ENCODE peak calls at places on chromosomes 16 and 17, in four cellular contexts. I, W, O and U are unnamed samples. For H3K4me1, the result is how much of the 10 kb centered on the place peaks cover.

GRCh38 chr17:622356-622755 is 92.3 kb downstream of the VPS53 start:
- DNase-seq in I (no peak), W (peak), O (no peak), U (peak)

GRCh38 chr17:37158290-37158689 is 209.5 kb downstream of the AATF start:
- DNase-seq in I (no peak), W (no peak), O (no peak), U (no peak)

GRCh38 chr17:39235555-39236221 is 9.9 kb upstream of the STAC2 start:
- DNase-seq in I (peak), W (peak), O (peak), U (peak)

GRCh38 chr17:7561589-7562207 is at the start of gene SENP3:
- DNase-seq in I (peak), W (peak), O (no peak), U (peak)

GRCh38 chr17:39485555-39485954 is 24.3 kb downstream of the CDK12 start:
- DNase-seq in I (no peak), W (peak), O (no peak), U (peak)

GRCh38 chr17:49497147-49498036 is 2.3 kb downstream of the NGFR start:
- DNase-seq in I (peak), W (peak), O (no peak), U (peak)

GRCh38 chr17:55794681-55795080 is 43.8 kb downstream of the PCTP start:
- DNase-seq in I (no peak), W (no peak), O (no peak), U (no peak)

GRCh38 chr16:20175358-20175757 is 101.7 kb upstream of the GPR139 start:
- DNase-seq in I (no peak), W (no peak), O (peak), U (no peak)

GRCh38 chr17:61487161-61487654 is 35.0 kb downstream of the TBX4 start:
- DNase-seq in I (no peak), W (no peak), O (no peak), U (no peak)

GRCh38 chr16:24853169-24853824 is 7.5 kb downstream of the SLC5A11 start:
- DNase-seq in I (no peak), W (no peak), O (no peak), U (no peak)

GRCh38 chr16:77919761-77920415 is 102.5 kb upstream of the CLEC3A start:
- DNase-seq in I (no peak), W (peak), O (no peak), U (peak)

GRCh38 chr16:29745853-29746345 is at the start of gene C16orf54:
- DNase-seq in I (no peak), W (no peak), O (no peak), U (no peak)

GRCh38 chr16:82396509-82396908 is 226.5 kb upstream of the MPHOSPH6 start:
- DNase-seq in I (no peak), W (no peak), O (no peak), U (no peak)

GRCh38 chr17:38464251-38464722 is 36.0 kb downstream of the ARHGAP23 start:
- DNase-seq in I (no peak), W (no peak), O (no peak), U (no peak)

GRCh38 chr16:85486256-85486915 is 126.7 kb upstream of the GSE1 start:
- DNase-seq in I (no peak), W (no peak), O (no peak), U (no peak)

GRCh38 chr17:65370669-65371126 is 190.8 kb downstream of the AXIN2 start:
- DNase-seq in I (no peak), W (no peak), O (no peak), U (no peak)

GRCh38 chr16:49854227-49855203 is 1.4 kb downstream of the ZNF423 start:
- DNase-seq in I (no peak), W (no peak), O (no peak), U (peak)

GRCh38 chr17:77373298-77374169 is 232.8 kb downstream of the SEC14L1 start:
- DNase-seq in I (peak), W (no peak), O (no peak), U (peak)

GRCh38 chr16:86512301-86512859 is 2.1 kb downstream of the FOXF1 start:
- DNase-seq in I (peak), W (peak), O (no peak), U (peak)

GRCh38 chr16:15509593-15510520 is 75.5 kb downstream of the BMERB1 start:
- DNase-seq in I (no peak), W (peak), O (peak), U (peak)

GRCh38 chr16:15961557-15962205 is 12.3 kb downstream of the ABCC1 start:
- DNase-seq in I (no peak), W (no peak), O (no peak), U (no peak)

GRCh38 chr17:46842835-46843234 is 8.5 kb upstream of the WNT9B start:
- DNase-seq in I (no peak), W (no peak), O (no peak), U (no peak)

GRCh38 chr16:31007684-31008083 is 2.8 kb downstream of the STX1B start:
- DNase-seq in I (no peak), W (no peak), O (no peak), U (no peak)

GRCh38 chr17:77254961-77255741 is 114.4 kb downstream of the SEC14L1 start:
- DNase-seq in I (peak), W (peak), O (no peak), U (peak)

GRCh38 chr17:55845385-55845784 is 94.5 kb downstream of the PCTP start:
- DNase-seq in I (peak), W (peak), O (peak), U (peak)

GRCh38 chr17:5758651-5759050 is 174.3 kb upstream of the NLRP1 start:
- DNase-seq in I (peak), W (peak), O (peak), U (peak)

GRCh38 chr17:76178124-76178523 is 37.1 kb upstream of the FOXJ1 start:
- DNase-seq in I (no peak), W (no peak), O (no peak), U (no peak)

GRCh38 chr17:969767-970387 is 9.7 kb downstream of the NXN start:
- DNase-seq in I (no peak), W (no peak), O (no peak), U (peak)

GRCh38 chr16:3004781-3005284 is 7.9 kb upstream of the CLDN9 start:
- DNase-seq in I (peak), W (no peak), O (no peak), U (no peak)

GRCh38 chr17:19664136-19664820 is 15.7 kb downstream of the ALDH3A2 start:
- DNase-seq in I (peak), W (no peak), O (no peak), U (no peak)

GRCh38 chr16:20042848-20043247 is 30.8 kb downstream of the GPR139 start:
- DNase-seq in I (no peak), W (no peak), O (no peak), U (no peak)

GRCh38 chr16:55118701-55119260 is 188.1 kb downstream of the IRX5 start:
- DNase-seq in I (no peak), W (no peak), O (no peak), U (no peak)

GRCh38 chr17:41772586-41773189 is 13.8 kb downstream of the JUP start:
- DNase-seq in I (no peak), W (no peak), O (no peak), U (no peak)

GRCh38 chr17:41775394-41776226 is 10.9 kb downstream of the JUP start:
- DNase-seq in I (peak), W (no peak), O (no peak), U (no peak)

GRCh38 chr17:41772218-41772585 is 14.3 kb downstream of the JUP start:
- DNase-seq in I (peak), W (no peak), O (no peak), U (no peak)

GRCh38 chr17:41773190-41773588 is 13.3 kb downstream of the JUP start:
- DNase-seq in I (peak), W (peak), O (no peak), U (peak)

GRCh38 chr17:41773731-41774193 is 12.7 kb downstream of the JUP start:
- DNase-seq in I (no peak), W (peak), O (no peak), U (peak)
- H2BK120ac ChIP-seq in I (no peak), W (peak), O (no peak), U (peak)

GRCh38 chr16:57390635-57391307 is 13.8 kb upstream of the CCL17 start:
- DNase-seq in I (no peak), W (no peak), O (no peak), U (no peak)
- H3K4me1 ChIP-seq in I (under half), W (under half), O (under half), U (under half)

GRCh38 chr17:75033346-75034235 is 13.2 kb downstream of the ATP5PD start:
- DNase-seq in I (peak), W (peak), O (peak), U (peak)
- H3K9ac ChIP-seq in I (peak), W (no peak), O (peak), U (peak)

DNA sequence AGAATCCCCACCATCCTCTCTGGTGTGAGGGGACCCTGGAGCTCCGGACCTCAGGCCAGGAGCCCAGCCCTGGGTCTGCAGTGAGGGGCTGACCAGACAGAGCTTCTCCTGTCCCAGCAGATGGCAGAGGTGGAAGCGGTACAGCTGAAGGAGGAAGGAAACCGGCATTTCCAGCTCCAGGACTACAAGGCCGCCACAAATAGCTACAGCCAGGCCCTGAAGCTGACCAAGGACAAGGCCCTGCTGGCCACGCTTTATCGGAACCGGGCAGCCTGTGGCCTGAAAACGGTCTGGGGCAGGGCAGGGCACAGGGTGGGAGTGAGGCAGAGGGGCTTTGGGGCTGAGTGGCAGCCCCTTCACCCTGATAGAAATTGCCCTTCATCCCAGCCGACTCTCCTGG is 527 bp downstream of the UNC45B start:
- DNase-seq in I (no peak), W (no peak), O (no peak), U (no peak)
- H2BK120ac ChIP-seq in I (no peak), W (no peak), O (no peak), U (no peak)

DNA sequence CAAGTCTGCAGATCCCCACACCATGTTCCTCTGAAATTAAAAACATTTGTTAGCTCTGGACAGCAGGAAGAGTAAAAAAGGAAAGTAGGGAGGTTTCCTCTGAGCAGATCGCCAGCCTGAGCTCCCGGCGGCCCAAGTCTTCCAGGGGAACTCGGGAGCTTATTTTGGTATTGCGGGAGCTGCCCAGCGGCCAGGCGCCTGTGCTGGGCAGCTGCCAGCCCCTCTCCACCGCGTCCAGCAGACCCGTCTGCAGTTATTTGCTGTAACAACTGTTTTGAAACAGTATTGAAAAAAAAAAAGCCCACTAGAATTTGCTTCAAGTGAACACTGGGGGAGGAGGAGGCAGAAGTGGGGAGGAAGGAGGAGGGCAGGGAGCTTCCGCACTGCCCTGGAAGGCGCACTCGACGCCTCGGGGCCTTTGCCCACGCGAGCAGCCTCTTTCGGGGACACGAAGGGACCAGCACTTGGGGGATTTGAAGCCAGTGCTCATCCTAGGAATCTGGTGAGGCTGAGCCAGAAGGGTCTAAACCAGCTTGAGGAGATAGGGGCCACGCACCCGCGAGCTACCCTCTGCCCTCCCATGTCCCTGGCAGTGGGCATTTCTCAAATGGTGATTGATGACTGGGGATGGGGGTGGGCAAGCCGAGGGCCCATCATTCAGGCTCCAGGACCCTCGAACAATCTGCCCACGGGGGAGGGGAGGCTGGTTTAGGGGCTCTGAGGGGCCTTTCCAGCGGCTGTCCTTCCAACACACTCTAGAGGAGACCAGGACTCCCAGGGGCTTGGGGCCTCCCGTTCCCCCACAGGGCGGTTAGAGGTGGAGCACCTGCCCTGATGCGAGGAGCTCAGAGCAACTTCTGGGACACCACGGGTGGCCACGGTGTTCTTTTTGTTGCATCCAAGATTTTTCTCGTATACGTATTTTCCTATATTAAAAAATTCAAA is 3.0 kb upstream of the BAHCC1 start:
- DNase-seq in I (no peak), W (peak), O (no peak), U (peak)
- H3K4me1 ChIP-seq in I (under half), W (under half), O (under half), U (under half)

GRCh38 chr17:68246271-68247028 is 1.4 kb upstream of the AMZ2 start:
- DNase-seq in I (no peak), W (no peak), O (no peak), U (no peak)
- H3K9ac ChIP-seq in I (no peak), W (no peak), O (no peak), U (peak)

GRCh38 chr16:58462997-58463891 is 36.7 kb upstream of the NDRG4 start:
- DNase-seq in I (peak), W (no peak), O (no peak), U (no peak)
- H2BK120ac ChIP-seq in I (no peak), W (no peak), O (no peak), U (no peak)